ENCODE peak calls at places on chromosomes 13 and 19, in six cellular contexts. P, W, C, A, N and M are unnamed samples.

GRCh38 chr19:29497686-29498436 is 27.9 kb upstream of the VSTM2B start:
- DNase-seq in N (no peak), A (no peak), P (no peak), C (peak), W (no peak), M (peak)

GRCh38 chr19:48637948-48638830 is 1.0 kb upstream of the DBP start:
- DNase-seq in C (peak), N (peak), W (peak), A (peak), P (no peak), M (peak)

GRCh38 chr19:30049844-30050667 is 108.0 kb downstream of the URI1 start:
- DNase-seq in N (no peak), P (no peak), C (no peak), A (no peak), W (no peak), M (no peak)

GRCh38 chr19:40264314-40265054 is 20.7 kb downstream of the AKT2 start:
- DNase-seq in C (no peak), N (no peak), W (no peak), A (no peak), P (no peak), M (no peak)

GRCh38 chr13:88288326-88288725 is 617.2 kb downstream of the SLITRK5 start:
- DNase-seq in P (no peak), A (no peak), C (no peak), N (no peak), W (no peak), M (no peak)

GRCh38 chr13:30033681-30034447 is 183.4 kb upstream of the UBL3 start:
- DNase-seq in W (peak), P (peak), N (no peak), C (no peak), A (peak), M (no peak)

GRCh38 chr19:5434970-5435641 is 20.1 kb upstream of the ZNRF4 start:
- DNase-seq in W (peak), P (peak), N (no peak), A (peak), C (no peak), M (no peak)

GRCh38 chr19:46574533-46574932 is 26.6 kb upstream of the CALM3 start:
- DNase-seq in A (no peak), W (peak), N (no peak), P (peak), C (no peak), M (no peak)

GRCh38 chr19:22332924-22333323 is 46.7 kb downstream of the ZNF729 start:
- DNase-seq in P (no peak), A (no peak), C (no peak), N (no peak), W (peak), M (no peak)

GRCh38 chr13:73251866-73252265 is 193.1 kb downstream of the KLF5 start:
- DNase-seq in N (no peak), A (no peak), P (no peak), C (no peak), W (no peak), M (no peak)

GRCh38 chr13:43196171-43196611 is 172.8 kb downstream of the DNAJC15 start:
- DNase-seq in C (no peak), W (peak), A (no peak), P (no peak), N (no peak), M (no peak)

GRCh38 chr19:1133471-1133929 is 29.7 kb downstream of the GPX4 start:
- DNase-seq in C (no peak), P (no peak), W (peak), N (no peak), A (peak), M (no peak)

GRCh38 chr19:44939668-44940067 is 2.4 kb upstream of the APOC4 start:
- DNase-seq in N (no peak), P (no peak), W (peak), C (no peak), A (no peak), M (no peak)

GRCh38 chr13:41365636-41366035 is 54.6 kb downstream of the NAA16 start:
- DNase-seq in P (peak), C (no peak), N (no peak), A (no peak), W (no peak), M (no peak)

GRCh38 chr13:28376604-28377003 is 118.3 kb downstream of the FLT1 start:
- DNase-seq in N (no peak), P (no peak), C (no peak), A (no peak), W (no peak), M (no peak)

GRCh38 chr19:611506-611869 is 21.8 kb downstream of the HCN2 start:
- DNase-seq in A (no peak), C (no peak), N (no peak), W (peak), P (peak), M (no peak)

GRCh38 chr13:95128045-95128643 is 173.1 kb downstream of the ABCC4 start:
- DNase-seq in C (no peak), N (no peak), W (no peak), P (no peak), A (peak), M (no peak)

GRCh38 chr13:106318941-106319411 is 216.5 kb downstream of the EFNB2 start:
- DNase-seq in N (no peak), W (peak), A (peak), P (peak), C (no peak), M (no peak)

GRCh38 chr19:6047741-6048231 is 62.5 kb downstream of the RFX2 start:
- DNase-seq in A (peak), W (peak), C (no peak), P (no peak), N (no peak), M (peak)

GRCh38 chr19:14337510-14337909 is 43.7 kb upstream of the ADGRE5 start:
- DNase-seq in W (peak), A (peak), P (no peak), N (no peak), C (no peak), M (no peak)

GRCh38 chr19:50896591-50897190 is 14.5 kb downstream of the KLK4 start:
- DNase-seq in W (peak), N (no peak), A (peak), C (no peak), P (peak), M (no peak)

GRCh38 chr13:66520511-66521390 is 709.4 kb downstream of the PCDH9 start:
- DNase-seq in W (no peak), C (no peak), A (no peak), P (no peak), N (no peak), M (no peak)

GRCh38 chr13:110797230-110797877 is 83.9 kb downstream of the ING1 start:
- DNase-seq in W (peak), N (no peak), A (no peak), P (no peak), C (no peak), M (no peak)

GRCh38 chr19:2561895-2562294 is 86.0 kb downstream of the GADD45B start:
- DNase-seq in P (no peak), W (no peak), A (no peak), C (no peak), N (no peak), M (peak)

GRCh38 chr13:37202264-37202663 is 96.8 kb upstream of the CSNK1A1L start:
- DNase-seq in W (no peak), P (no peak), C (no peak), A (no peak), N (no peak), M (no peak)

GRCh38 chr13:44142911-44143665 is 230.5 kb upstream of the SERP2 start:
- DNase-seq in W (peak), N (no peak), A (peak), C (no peak), P (peak), M (no peak)

GRCh38 chr13:40452741-40453665 is 213.4 kb downstream of the FOXO1 start:
- DNase-seq in P (peak), A (peak), N (no peak), W (peak), C (no peak), M (no peak)

GRCh38 chr13:112958127-112958989 is 10.7 kb upstream of the MCF2L start:
- DNase-seq in C (peak), W (no peak), A (no peak), N (no peak), P (no peak), M (peak)

GRCh38 chr13:26656919-26657318 is 99.4 kb downstream of the WASF3 start:
- DNase-seq in A (no peak), N (no peak), W (peak), C (no peak), P (peak), M (no peak)

GRCh38 chr19:19329199-19329598 is 8.6 kb downstream of the MAU2 start:
- DNase-seq in W (no peak), C (no peak), N (no peak), A (no peak), P (no peak), M (no peak)

GRCh38 chr13:41457589-41458186 is 338 bp downstream of the RGCC start:
- DNase-seq in C (no peak), P (no peak), W (no peak), A (no peak), N (peak), M (peak)

GRCh38 chr19:49554701-49555181 is 25.6 kb downstream of the NOSIP start:
- DNase-seq in P (no peak), N (no peak), A (no peak), W (no peak), C (no peak), M (no peak)

GRCh38 chr13:41310963-41311606 is at the start of gene NAA16:
- DNase-seq in N (peak), W (peak), C (peak), P (peak), A (peak), M (peak)

GRCh38 chr13:47067296-47067695 is 170.4 kb upstream of the HTR2A start:
- DNase-seq in P (no peak), W (no peak), C (no peak), N (no peak), A (no peak), M (no peak)

GRCh38 chr13:113746143-113746525 is 12.9 kb upstream of the TMEM255B start:
- DNase-seq in N (no peak), C (no peak), W (no peak), A (peak), P (no peak), M (peak)

GRCh38 chr19:19068659-19069509 is 5.1 kb downstream of the SLC25A42 start:
- DNase-seq in N (no peak), W (no peak), C (no peak), P (no peak), A (no peak), M (no peak)

GRCh38 chr19:51712461-51713081 is 11.2 kb downstream of the HAS1 start:
- DNase-seq in N (no peak), W (peak), C (no peak), A (peak), P (no peak), M (no peak)

GRCh38 chr13:92842145-92842544 is 384.5 kb upstream of the GPC6 start:
- DNase-seq in C (no peak), P (peak), N (no peak), W (peak), A (no peak), M (no peak)

GRCh38 chr19:35509018-35509652 is 4.3 kb downstream of the DMKN start:
- DNase-seq in A (peak), C (no peak), W (no peak), N (no peak), P (no peak), M (no peak)